ENCODE peak calls at places on chromosomes 6 and 20, in four cellular contexts. H is lower lobe of right lung; C is thyroid gland; R is CD4-positive, CD25-positive, alpha-beta regulatory T cell. W is an unnamed sample. For H3K4me1, the result is how much of the 10 kb centered on the place peaks cover.

GRCh38 chr6:144951730-144952437 is 666.7 kb downstream of the UTRN start:
- DNase-seq in H (no peak), R (no peak), C (no peak), W (no peak)

GRCh38 chr6:137043710-137044365 is 927 bp downstream of the IL20RA start:
- DNase-seq in R (no peak), C (peak), H (no peak), W (peak)

GRCh38 chr6:159456349-159456748 is 236.7 kb downstream of the SOD2 start:
- DNase-seq in H (no peak), C (no peak), R (no peak), W (no peak)

GRCh38 chr6:129730477-129731165 is 20.6 kb upstream of the ARHGAP18 start:
- DNase-seq in C (peak), R (no peak), H (no peak), W (peak)

GRCh38 chr6:167287513-167288048 is 3.5 kb upstream of the UNC93A start:
- DNase-seq in H (no peak), R (no peak), C (no peak), W (no peak)

GRCh38 chr6:117666881-117667280 is 8.4 kb upstream of the NUS1 start:
- DNase-seq in C (no peak), H (no peak), R (no peak), W (no peak)

GRCh38 chr20:63945921-63946920 is 10.0 kb downstream of the UCKL1 start:
- DNase-seq in R (no peak), H (no peak), C (no peak), W (no peak)

GRCh38 chr6:37502703-37503485 is 3.2 kb upstream of the CCDC167 start:
- DNase-seq in H (peak), R (peak), C (no peak), W (peak)

GRCh38 chr6:21101694-21102093 is 491.9 kb upstream of the SOX4 start:
- DNase-seq in R (no peak), H (no peak), C (no peak), W (no peak)

GRCh38 chr20:63312690-63313348 is 19.8 kb downstream of the COL20A1 start:
- DNase-seq in R (no peak), C (no peak), H (no peak), W (no peak)

GRCh38 chr6:39853604-39854003 is 61.4 kb downstream of the DAAM2 start:
- DNase-seq in C (no peak), H (no peak), R (no peak), W (no peak)

GRCh38 chr6:5752282-5752681 is 254.4 kb downstream of the NRN1 start:
- DNase-seq in R (no peak), C (no peak), H (no peak), W (no peak)

GRCh38 chr20:6708010-6708409 is 59.5 kb upstream of the BMP2 start:
- DNase-seq in H (peak), R (no peak), C (peak), W (no peak)

GRCh38 chr6:63787021-63787420 is 151.4 kb downstream of the PHF3 start:
- DNase-seq in C (no peak), H (no peak), R (no peak), W (no peak)

GRCh38 chr6:170554888-170555137 is 644 bp downstream of the TBP start:
- DNase-seq in R (no peak), C (no peak), H (no peak), W (no peak)

GRCh38 chr20:3843490-3843889 is 3.1 kb upstream of the MAVS start:
- DNase-seq in C (no peak), H (no peak), R (no peak), W (no peak)

GRCh38 chr6:98844244-98845161 is 10.1 kb downstream of the POU3F2 start:
- DNase-seq in H (no peak), C (no peak), R (no peak), W (no peak)

GRCh38 chr6:701215-701614 is 8.3 kb upstream of the EXOC2 start:
- DNase-seq in H (no peak), R (no peak), C (no peak), W (no peak)

GRCh38 chr20:45407067-45407745 is 883 bp upstream of the DBNDD2 start:
- DNase-seq in C (peak), R (no peak), H (no peak), W (peak)

GRCh38 chr20:57707849-57708693 is 1.7 kb downstream of the PMEPA1 start:
- DNase-seq in H (no peak), C (no peak), R (no peak), W (no peak)
- H3K4me1 ChIP-seq in H (under half), C (under half), R (under half), W (under half)

GRCh38 chr6:42819803-42820508 is 38.1 kb downstream of the BICRAL start:
- DNase-seq in R (no peak), C (no peak), H (no peak), W (peak)
- H3K27ac ChIP-seq in R (no peak), C (peak), H (peak), W (no peak)

GRCh38 chr6:127515234-127515793 is 3.8 kb downstream of the MTCL3 start:
- DNase-seq in R (no peak), C (no peak), H (no peak), W (no peak)

GRCh38 chr6:127516676-127517273 is 2.4 kb downstream of the MTCL3 start:
- DNase-seq in H (no peak), R (peak), C (peak), W (no peak)

GRCh38 chr6:127517698-127518097 is 1.4 kb downstream of the MTCL3 start:
- DNase-seq in H (no peak), C (no peak), R (no peak), W (no peak)

GRCh38 chr6:127514396-127515227 is 4.5 kb downstream of the MTCL3 start:
- DNase-seq in H (peak), C (peak), R (peak), W (peak)

GRCh38 chr6:127515794-127516675 is 3.1 kb downstream of the MTCL3 start:
- DNase-seq in R (peak), H (peak), C (peak), W (peak)
- H3K4me3 ChIP-seq in R (peak), H (peak), C (peak), W (peak)

GRCh38 chr20:58662142-58662473 is 11.0 kb downstream of the STX16 start:
- DNase-seq in R (no peak), H (no peak), C (no peak), W (no peak)
- H3K4me1 ChIP-seq in R (half or more), H (under half), C (under half), W (half or more)

GRCh38 chr20:32201296-32201976 is 6.1 kb downstream of the PLAGL2 start:
- DNase-seq in C (no peak), H (no peak), R (no peak), W (no peak)

GRCh38 chr20:32204485-32205115 is 2.9 kb downstream of the PLAGL2 start:
- DNase-seq in R (no peak), C (no peak), H (no peak), W (no peak)

GRCh38 chr20:32199006-32199405 is 8.5 kb downstream of the PLAGL2 start:
- DNase-seq in H (no peak), R (no peak), C (no peak), W (no peak)

GRCh38 chr20:32203556-32204484 is 3.7 kb downstream of the PLAGL2 start:
- DNase-seq in C (peak), R (no peak), H (no peak), W (no peak)

GRCh38 chr20:32201977-32202363 is 5.6 kb downstream of the PLAGL2 start:
- DNase-seq in H (peak), R (no peak), C (no peak), W (no peak)
- H3K27ac ChIP-seq in H (peak), R (no peak), C (no peak), W (no peak)

GRCh38 chr6:62283828-62284411 is 2.1 kb downstream of the KHDRBS2 start:
- DNase-seq in C (peak), R (no peak), H (no peak), W (no peak)
- H3K4me3 ChIP-seq in C (no peak), R (no peak), H (peak), W (no peak)